ENCODE peak calls at places on chromosomes 1 and 21, in seven cellular contexts. V, Z, D, L, O, A and P are unnamed samples.

GRCh38 chr1:41509270-41509671 is 24.8 kb upstream of the EDN2 start:
- DNase-seq in A (no peak), V (no peak), D (peak; percentile 65), O (no peak), Z (no peak), L (no peak), P (no peak)

GRCh38 chr21:20617130-20617529 is 381.1 kb upstream of the NCAM2 start:
- DNase-seq in L (no peak), O (no peak), V (peak; percentile 8), D (no peak), Z (no peak), A (no peak), P (no peak)

GRCh38 chr1:28296401-28297220 is 32.2 kb upstream of the MED18 start:
- DNase-seq in A (no peak), L (peak; percentile 72), D (no peak), Z (peak; percentile 9), V (peak; percentile 94), O (no peak), P (peak; percentile 46)

GRCh38 chr21:38983560-38983959 is 177.8 kb downstream of the ETS2 start:
- DNase-seq in D (no peak), Z (no peak), A (no peak), O (no peak), V (no peak), L (no peak), P (no peak)

GRCh38 chr21:34345892-34346291 is 17.9 kb upstream of the KCNE2 start:
- DNase-seq in Z (no peak), A (no peak), V (no peak), L (no peak), D (no peak), O (no peak), P (no peak)

GRCh38 chr1:93977546-93977945 is 68.3 kb upstream of the GCLM start:
- DNase-seq in Z (no peak), O (no peak), L (no peak), A (no peak), D (no peak), V (no peak), P (no peak)

GRCh38 chr21:26061437-26061836 is 109.1 kb downstream of the APP start:
- DNase-seq in L (no peak), O (no peak), A (no peak), D (no peak), Z (no peak), V (peak; percentile 39), P (no peak)

GRCh38 chr1:114504023-114504422 is 7.0 kb downstream of the TRIM33 start:
- DNase-seq in L (no peak), O (no peak), Z (no peak), A (no peak), V (no peak), D (no peak), P (no peak)

GRCh38 chr1:174769961-174770549 is 229.7 kb upstream of the CACYBP start:
- DNase-seq in Z (no peak), D (no peak), L (no peak), V (peak; percentile 53), O (no peak), A (peak; percentile 39), P (no peak)

GRCh38 chr1:112515311-112516009 is 6.7 kb downstream of the WNT2B start:
- DNase-seq in A (peak; percentile 46), D (no peak), V (no peak), L (peak; percentile 44), O (no peak), Z (peak; percentile 23), P (no peak)

GRCh38 chr21:37478821-37479220 is 112.2 kb downstream of the DYRK1A start:
- DNase-seq in D (no peak), V (no peak), A (no peak), L (no peak), O (no peak), Z (no peak), P (no peak)

GRCh38 chr1:207495816-207496792 is at the start of gene CR1:
- DNase-seq in L (peak; percentile 29), A (no peak), D (peak; percentile 92), O (peak; percentile 64), Z (peak; percentile 5), V (peak; percentile 23), P (peak; percentile 58)

GRCh38 chr1:5981009-5981380 is 11.2 kb downstream of the NPHP4 start:
- DNase-seq in Z (no peak), D (peak; percentile 44), O (no peak), V (no peak), L (no peak), A (no peak), P (no peak)

GRCh38 chr1:42963378-42964005 is 4.8 kb upstream of the SLC2A1 start:
- DNase-seq in D (no peak), L (no peak), A (peak; percentile 56), V (no peak), O (no peak), Z (no peak), P (no peak)

GRCh38 chr1:89540406-89540970 is 15.9 kb downstream of the LRRC8B start:
- DNase-seq in D (no peak), A (no peak), Z (no peak), O (no peak), L (no peak), V (no peak), P (no peak)

GRCh38 chr1:170521818-170522217 is 10.1 kb upstream of the GORAB start:
- DNase-seq in D (no peak), A (no peak), O (no peak), L (no peak), Z (no peak), V (no peak), P (no peak)

GRCh38 chr1:15625224-15625917 is 8.1 kb downstream of the DDI2 start:
- DNase-seq in O (no peak), D (no peak), A (no peak), L (no peak), V (no peak), Z (no peak), P (no peak)

GRCh38 chr1:230682274-230682673 is 31.6 kb downstream of the AGT start:
- DNase-seq in A (no peak), L (no peak), D (no peak), O (no peak), Z (no peak), V (no peak), P (no peak)

GRCh38 chr1:232291258-232291657 is 338.7 kb downstream of the SIPA1L2 start:
- DNase-seq in L (no peak), A (no peak), D (no peak), O (no peak), V (no peak), Z (no peak), P (no peak)

GRCh38 chr1:38456564-38456876 is 403.1 kb downstream of the RRAGC start:
- DNase-seq in A (no peak), L (no peak), V (no peak), D (no peak), Z (no peak), O (no peak), P (no peak)

GRCh38 chr21:17673261-17674020 is 60.7 kb upstream of the BTG3 start:
- DNase-seq in Z (no peak), A (no peak), L (no peak), V (no peak), O (no peak), D (no peak), P (no peak)

GRCh38 chr1:227729881-227730629 is 5.0 kb downstream of the JMJD4 start:
- DNase-seq in D (no peak), L (peak; percentile 74), Z (peak; percentile 54), O (no peak), V (peak; percentile 64), A (no peak), P (peak; percentile 81)

GRCh38 chr1:83769072-83769471 is 229.9 kb downstream of the TTLL7 start:
- DNase-seq in A (no peak), O (no peak), Z (no peak), V (no peak), D (no peak), L (no peak), P (no peak)

GRCh38 chr1:229217716-229218115 is 53.2 kb upstream of the RAB4A start:
- DNase-seq in L (no peak), D (no peak), O (no peak), V (no peak), Z (no peak), A (no peak), P (no peak)
- TF ChIP-seq CTCF in L (no peak), D (no peak), O (no peak), V (no peak), Z (no peak), A (no peak), P (no peak)

GRCh38 chr1:25247829-25248754 is 838 bp upstream of the RSRP1 start:
- DNase-seq in O (no peak), Z (no peak), D (no peak), V (no peak), A (no peak), L (no peak), P (no peak)
- TF ChIP-seq CTCF in O (peak; percentile 20), Z (peak; percentile 38), D (no peak), V (peak; percentile 40), A (peak; percentile 15), L (no peak), P (no peak)

GRCh38 chr1:162740755-162741154 is 49.7 kb upstream of the HSD17B7 start:
- DNase-seq in A (no peak), L (no peak), D (no peak), Z (no peak), O (no peak), V (no peak), P (no peak)
- TF ChIP-seq CTCF in A (no peak), L (no peak), D (no peak), Z (no peak), O (no peak), V (no peak), P (no peak)

GRCh38 chr1:1061682-1062363 is 12.3 kb downstream of the RNF223 start:
- DNase-seq in A (no peak), V (no peak), Z (no peak), D (no peak), L (no peak), O (no peak), P (no peak)

GRCh38 chr1:1060281-1061000 is 13.7 kb downstream of the RNF223 start:
- DNase-seq in V (no peak), D (no peak), A (no peak), L (no peak), O (no peak), Z (no peak), P (no peak)

GRCh38 chr1:1058921-1059493 is 15.1 kb downstream of the RNF223 start:
- DNase-seq in A (no peak), V (peak; percentile 60), D (no peak), L (no peak), O (no peak), Z (no peak), P (no peak)

GRCh38 chr1:1058088-1058905 is 15.8 kb downstream of the RNF223 start:
- DNase-seq in V (no peak), D (no peak), L (no peak), Z (no peak), A (no peak), O (no peak), P (no peak)

DNA sequence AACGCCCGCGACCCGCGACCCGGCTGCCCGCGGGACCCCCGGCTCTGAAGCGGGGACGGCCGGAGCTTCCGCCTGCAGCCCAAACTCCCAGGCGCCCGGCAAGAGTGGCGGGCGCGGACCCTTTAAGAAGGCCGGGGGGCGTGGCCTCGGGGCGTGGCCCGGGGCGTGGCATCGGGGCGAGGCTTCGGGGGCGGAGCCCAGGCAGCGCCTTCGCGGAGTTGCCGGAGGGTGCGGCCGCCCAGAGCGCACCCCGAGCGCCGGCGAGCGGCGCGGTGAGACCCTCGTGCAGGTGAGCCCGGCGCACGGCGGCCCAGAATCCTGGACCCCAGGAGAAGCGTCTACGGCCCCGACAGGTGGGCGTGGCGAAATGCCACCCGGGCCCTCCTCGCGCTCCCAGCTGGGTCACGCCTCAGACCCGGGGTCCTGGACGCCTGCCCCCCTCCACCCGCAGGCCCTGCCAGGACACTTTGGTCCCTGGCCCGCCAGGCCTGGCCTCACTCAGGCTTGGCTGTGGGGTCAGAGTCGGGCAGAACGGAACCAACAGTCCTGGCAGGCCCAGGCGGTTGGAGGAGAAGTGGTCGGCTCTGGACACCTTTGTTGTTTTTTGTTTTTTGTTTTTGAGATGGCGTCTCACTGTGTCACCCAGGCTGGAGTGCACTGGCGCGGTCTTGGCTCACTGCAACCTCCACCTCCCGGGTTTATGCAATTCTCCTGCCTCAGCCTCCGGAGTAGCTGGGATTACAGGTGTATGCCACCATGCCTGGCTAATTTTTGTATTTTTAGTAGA is 14.4 kb downstream of the RNF223 start:
- DNase-seq in D (peak; percentile 96), V (peak; percentile 94), O (peak; percentile 89), A (no peak), L (peak; percentile 91), Z (peak; percentile 78), P (peak; percentile 94)
- TF ChIP-seq CTCF in D (no peak), V (no peak), O (peak; percentile 9), A (no peak), L (no peak), Z (no peak), P (no peak)